ENCODE peak calls at places on chromosomes 16 and 17, in seven cellular contexts. One of them, this sample, is unnamed.

GRCh38 chr16:57192720-57193486 is 6.8 kb downstream of the RSPRY1 start:
- DNase-seq in AG04449: peak
- DNase-seq in thoracic aorta: no peak
- DNase-seq in neural crest cell: no peak
- DNase-seq in tibial artery: no peak
- DNase-seq in HFFc6: no peak
- DNase-seq in esophagus muscularis mucosa: no peak
- DNase-seq in this sample: no peak

GRCh38 chr17:67526700-67527099 is 149.6 kb downstream of the PITPNC1 start:
- DNase-seq in AG04449: no peak
- DNase-seq in thoracic aorta: no peak
- DNase-seq in neural crest cell: no peak
- DNase-seq in tibial artery: no peak
- DNase-seq in HFFc6: no peak
- DNase-seq in esophagus muscularis mucosa: no peak
- DNase-seq in this sample: no peak

GRCh38 chr17:55540414-55541091 is 29.3 kb upstream of the SMIM36 start:
- DNase-seq in AG04449: no peak
- DNase-seq in thoracic aorta: no peak
- DNase-seq in neural crest cell: no peak
- DNase-seq in tibial artery: no peak
- DNase-seq in HFFc6: peak
- DNase-seq in esophagus muscularis mucosa: no peak
- DNase-seq in this sample: no peak

GRCh38 chr16:9151597-9151996 is 60.2 kb downstream of the HAPSTR1 start:
- DNase-seq in AG04449: no peak
- DNase-seq in thoracic aorta: no peak
- DNase-seq in neural crest cell: no peak
- DNase-seq in tibial artery: no peak
- DNase-seq in HFFc6: peak
- DNase-seq in esophagus muscularis mucosa: no peak
- DNase-seq in this sample: no peak

GRCh38 chr16:75550211-75550662 is 5.8 kb downstream of the TMEM231 start:
- DNase-seq in AG04449: no peak
- DNase-seq in thoracic aorta: no peak
- DNase-seq in neural crest cell: no peak
- DNase-seq in tibial artery: peak
- DNase-seq in HFFc6: peak
- DNase-seq in esophagus muscularis mucosa: no peak
- DNase-seq in this sample: no peak

GRCh38 chr17:34667656-34668055 is 88.3 kb downstream of the TMEM132E start:
- DNase-seq in AG04449: no peak
- DNase-seq in thoracic aorta: no peak
- DNase-seq in neural crest cell: no peak
- DNase-seq in tibial artery: peak
- DNase-seq in HFFc6: no peak
- DNase-seq in esophagus muscularis mucosa: no peak
- DNase-seq in this sample: no peak

GRCh38 chr17:38742431-38743308 is 5.5 kb downstream of the PCGF2 start:
- DNase-seq in AG04449: no peak
- DNase-seq in thoracic aorta: peak
- DNase-seq in neural crest cell: no peak
- DNase-seq in tibial artery: no peak
- DNase-seq in HFFc6: peak
- DNase-seq in esophagus muscularis mucosa: no peak
- DNase-seq in this sample: peak

GRCh38 chr17:62713096-62713870 is 85.8 kb downstream of the MRC2 start:
- DNase-seq in AG04449: no peak
- DNase-seq in thoracic aorta: no peak
- DNase-seq in neural crest cell: peak
- DNase-seq in tibial artery: peak
- DNase-seq in HFFc6: no peak
- DNase-seq in esophagus muscularis mucosa: no peak
- DNase-seq in this sample: no peak

GRCh38 chr17:32021618-32021955 is 14.4 kb downstream of the LRRC37B start:
- DNase-seq in AG04449: no peak
- DNase-seq in thoracic aorta: no peak
- DNase-seq in neural crest cell: no peak
- DNase-seq in tibial artery: no peak
- DNase-seq in HFFc6: no peak
- DNase-seq in esophagus muscularis mucosa: no peak
- DNase-seq in this sample: no peak

GRCh38 chr17:17767497-17768286 is 69.1 kb downstream of the SREBF1 start:
- DNase-seq in AG04449: no peak
- DNase-seq in thoracic aorta: no peak
- DNase-seq in neural crest cell: no peak
- DNase-seq in tibial artery: no peak
- DNase-seq in HFFc6: no peak
- DNase-seq in esophagus muscularis mucosa: no peak
- DNase-seq in this sample: no peak

GRCh38 chr17:75181110-75181509 is 1.6 kb downstream of the SUMO2 start:
- DNase-seq in AG04449: no peak
- DNase-seq in thoracic aorta: no peak
- DNase-seq in neural crest cell: no peak
- DNase-seq in tibial artery: no peak
- DNase-seq in HFFc6: no peak
- DNase-seq in esophagus muscularis mucosa: no peak
- DNase-seq in this sample: no peak

GRCh38 chr16:35754391-35755369 is 2295.3 kb downstream of the TP53TG3F start:
- DNase-seq in AG04449: no peak
- DNase-seq in thoracic aorta: no peak
- DNase-seq in neural crest cell: no peak
- DNase-seq in tibial artery: no peak
- DNase-seq in HFFc6: no peak
- DNase-seq in esophagus muscularis mucosa: peak
- DNase-seq in this sample: no peak

GRCh38 chr17:57672205-57672632 is 72.9 kb downstream of the CCDC182 start:
- DNase-seq in AG04449: peak
- DNase-seq in thoracic aorta: no peak
- DNase-seq in neural crest cell: no peak
- DNase-seq in tibial artery: peak
- DNase-seq in HFFc6: peak
- DNase-seq in esophagus muscularis mucosa: peak
- DNase-seq in this sample: no peak

GRCh38 chr17:18187816-18188761 is 4.5 kb downstream of the ALKBH5 start:
- DNase-seq in AG04449: no peak
- DNase-seq in thoracic aorta: no peak
- DNase-seq in neural crest cell: no peak
- DNase-seq in tibial artery: no peak
- DNase-seq in HFFc6: peak
- DNase-seq in esophagus muscularis mucosa: no peak
- DNase-seq in this sample: no peak

GRCh38 chr16:12723681-12724080 is 80.0 kb downstream of the CPPED1 start:
- DNase-seq in AG04449: no peak
- DNase-seq in thoracic aorta: no peak
- DNase-seq in neural crest cell: no peak
- DNase-seq in tibial artery: no peak
- DNase-seq in HFFc6: no peak
- DNase-seq in esophagus muscularis mucosa: no peak
- DNase-seq in this sample: no peak

GRCh38 chr17:45225051-45225700 is 3.5 kb downstream of the FMNL1 start:
- DNase-seq in AG04449: no peak
- DNase-seq in thoracic aorta: no peak
- DNase-seq in neural crest cell: no peak
- DNase-seq in tibial artery: peak
- DNase-seq in HFFc6: no peak
- DNase-seq in esophagus muscularis mucosa: no peak
- DNase-seq in this sample: no peak

GRCh38 chr16:88460496-88461169 is 7.6 kb downstream of the ZFPM1 start:
- DNase-seq in AG04449: no peak
- DNase-seq in thoracic aorta: no peak
- DNase-seq in neural crest cell: no peak
- DNase-seq in tibial artery: no peak
- DNase-seq in HFFc6: no peak
- DNase-seq in esophagus muscularis mucosa: no peak
- DNase-seq in this sample: no peak
- TF ChIP-seq CTCF in AG04449: no peak
- TF ChIP-seq CTCF in thoracic aorta: no peak
- TF ChIP-seq CTCF in neural crest cell: no peak
- TF ChIP-seq CTCF in tibial artery: no peak
- TF ChIP-seq CTCF in HFFc6: no peak
- TF ChIP-seq CTCF in esophagus muscularis mucosa: no peak
- TF ChIP-seq CTCF in this sample: no peak

GRCh38 chr17:2394775-2395191 is 6.1 kb downstream of the MNT start:
- DNase-seq in AG04449: no peak
- DNase-seq in thoracic aorta: no peak
- DNase-seq in neural crest cell: no peak
- DNase-seq in tibial artery: no peak
- DNase-seq in HFFc6: no peak
- DNase-seq in esophagus muscularis mucosa: no peak
- DNase-seq in this sample: no peak

GRCh38 chr17:2395258-2396170 is 5.3 kb downstream of the MNT start:
- DNase-seq in AG04449: no peak
- DNase-seq in thoracic aorta: no peak
- DNase-seq in neural crest cell: no peak
- DNase-seq in tibial artery: peak
- DNase-seq in HFFc6: peak
- DNase-seq in esophagus muscularis mucosa: no peak
- DNase-seq in this sample: no peak

GRCh38 chr17:2396568-2397246 is 4.2 kb downstream of the MNT start:
- DNase-seq in AG04449: peak
- DNase-seq in thoracic aorta: peak
- DNase-seq in neural crest cell: peak
- DNase-seq in tibial artery: peak
- DNase-seq in HFFc6: peak
- DNase-seq in esophagus muscularis mucosa: peak
- DNase-seq in this sample: peak

GRCh38 chr17:2397247-2398171 is 3.4 kb downstream of the MNT start:
- DNase-seq in AG04449: no peak
- DNase-seq in thoracic aorta: no peak
- DNase-seq in neural crest cell: no peak
- DNase-seq in tibial artery: peak
- DNase-seq in HFFc6: no peak
- DNase-seq in esophagus muscularis mucosa: no peak
- DNase-seq in this sample: no peak

DNA sequence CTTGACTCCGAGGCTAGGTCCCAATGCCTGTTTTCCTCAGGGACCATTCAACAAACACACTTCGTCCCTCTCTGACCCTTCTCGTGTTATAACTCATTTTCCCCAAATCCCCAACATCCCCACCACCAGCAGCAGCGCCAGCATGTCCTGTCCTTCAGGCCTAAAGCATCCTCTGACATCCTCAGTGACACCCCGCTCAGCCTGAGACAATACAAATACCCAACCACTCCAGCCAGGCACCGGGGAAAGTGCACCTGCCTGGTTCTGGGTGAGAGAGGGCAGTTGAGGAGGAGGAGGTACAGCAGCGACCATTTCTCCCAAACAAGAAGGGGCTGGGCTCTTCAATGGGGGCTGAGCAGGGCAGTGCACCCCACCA is 4.7 kb downstream of the MNT start:
- DNase-seq in AG04449: no peak
- DNase-seq in thoracic aorta: no peak
- DNase-seq in neural crest cell: no peak
- DNase-seq in tibial artery: no peak
- DNase-seq in HFFc6: no peak
- DNase-seq in esophagus muscularis mucosa: no peak
- DNase-seq in this sample: no peak
- TF ChIP-seq CTCF in AG04449: no peak
- TF ChIP-seq CTCF in thoracic aorta: no peak
- TF ChIP-seq CTCF in neural crest cell: no peak
- TF ChIP-seq CTCF in tibial artery: no peak
- TF ChIP-seq CTCF in HFFc6: no peak
- TF ChIP-seq CTCF in esophagus muscularis mucosa: no peak
- TF ChIP-seq CTCF in this sample: no peak

DNA sequence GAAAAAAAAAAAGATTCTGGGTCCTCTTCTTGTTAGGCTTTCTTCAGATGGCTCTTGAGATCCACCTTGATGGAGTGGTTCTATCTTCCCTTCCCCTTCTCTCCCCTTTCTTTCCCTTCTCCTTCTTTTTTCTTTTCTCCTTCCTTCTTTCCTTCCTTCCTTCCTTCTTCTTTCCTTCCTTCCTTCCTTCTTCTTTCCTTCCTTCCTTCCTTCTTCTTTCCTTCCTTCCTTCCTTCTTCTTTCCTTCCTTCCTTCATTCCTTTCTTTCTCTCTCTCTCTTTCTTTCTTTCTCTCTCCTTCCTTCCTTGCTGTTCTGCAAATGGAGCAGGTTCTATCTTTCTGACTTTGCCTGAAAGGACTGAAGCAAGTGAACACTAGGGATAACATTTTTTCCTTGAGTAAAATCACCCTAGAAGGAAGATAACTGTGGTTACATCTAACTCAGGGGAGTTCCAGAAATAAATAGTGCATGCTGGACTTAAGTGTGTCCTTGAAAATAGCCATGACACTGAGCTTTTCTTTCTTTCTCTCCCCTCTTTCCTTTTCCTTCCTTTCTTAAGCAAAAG is 68.8 kb upstream of the SEC14L1 start:
- DNase-seq in AG04449: no peak
- DNase-seq in thoracic aorta: no peak
- DNase-seq in neural crest cell: no peak
- DNase-seq in tibial artery: no peak
- DNase-seq in HFFc6: no peak
- DNase-seq in esophagus muscularis mucosa: no peak
- DNase-seq in this sample: no peak
- TF ChIP-seq CTCF in AG04449: no peak
- TF ChIP-seq CTCF in thoracic aorta: no peak
- TF ChIP-seq CTCF in neural crest cell: no peak
- TF ChIP-seq CTCF in tibial artery: no peak
- TF ChIP-seq CTCF in HFFc6: no peak
- TF ChIP-seq CTCF in esophagus muscularis mucosa: no peak
- TF ChIP-seq CTCF in this sample: no peak

GRCh38 chr17:81012574-81013447 is 21.2 kb downstream of the CHMP6 start:
- DNase-seq in AG04449: no peak
- DNase-seq in thoracic aorta: no peak
- DNase-seq in neural crest cell: no peak
- DNase-seq in tibial artery: no peak
- DNase-seq in HFFc6: no peak
- DNase-seq in esophagus muscularis mucosa: no peak
- DNase-seq in this sample: no peak

GRCh38 chr17:81013642-81014041 is 21.3 kb upstream of the BAIAP2 start:
- DNase-seq in AG04449: no peak
- DNase-seq in thoracic aorta: no peak
- DNase-seq in neural crest cell: no peak
- DNase-seq in tibial artery: no peak
- DNase-seq in HFFc6: no peak
- DNase-seq in esophagus muscularis mucosa: no peak
- DNase-seq in this sample: no peak

GRCh38 chr17:81016575-81016974 is 18.4 kb upstream of the BAIAP2 start:
- DNase-seq in AG04449: no peak
- DNase-seq in thoracic aorta: no peak
- DNase-seq in neural crest cell: no peak
- DNase-seq in tibial artery: no peak
- DNase-seq in HFFc6: no peak
- DNase-seq in esophagus muscularis mucosa: no peak
- DNase-seq in this sample: no peak

GRCh38 chr17:81018044-81018802 is 16.7 kb upstream of the BAIAP2 start:
- DNase-seq in AG04449: no peak
- DNase-seq in thoracic aorta: no peak
- DNase-seq in neural crest cell: no peak
- DNase-seq in tibial artery: no peak
- DNase-seq in HFFc6: peak
- DNase-seq in esophagus muscularis mucosa: no peak
- DNase-seq in this sample: no peak

DNA sequence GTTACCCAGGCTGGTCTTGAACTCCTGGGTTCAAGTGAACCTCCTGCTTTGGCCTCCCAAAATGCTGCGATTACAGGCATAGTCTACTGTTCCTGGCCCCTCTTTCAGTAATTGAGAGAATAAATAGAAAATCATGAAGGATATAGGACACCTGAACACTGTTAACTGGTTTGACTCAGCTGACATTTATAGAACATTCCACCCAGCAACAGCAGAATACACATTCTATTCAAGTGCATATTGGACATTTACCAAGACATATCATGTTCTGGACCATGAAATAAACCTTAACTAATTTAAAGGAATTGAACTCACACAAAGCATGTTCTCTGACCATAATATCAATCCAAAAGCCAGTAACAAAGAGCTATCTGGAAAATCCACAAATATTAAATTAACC is 19.8 kb upstream of the BAIAP2 start:
- DNase-seq in AG04449: no peak
- DNase-seq in thoracic aorta: no peak
- DNase-seq in neural crest cell: no peak
- DNase-seq in tibial artery: no peak
- DNase-seq in HFFc6: no peak
- DNase-seq in esophagus muscularis mucosa: no peak
- DNase-seq in this sample: no peak
- TF ChIP-seq CTCF in AG04449: no peak
- TF ChIP-seq CTCF in thoracic aorta: no peak
- TF ChIP-seq CTCF in neural crest cell: no peak
- TF ChIP-seq CTCF in tibial artery: no peak
- TF ChIP-seq CTCF in HFFc6: no peak
- TF ChIP-seq CTCF in esophagus muscularis mucosa: no peak
- TF ChIP-seq CTCF in this sample: no peak

This sample was measured in mesothelial cell of epicardium.